ENCODE peak calls at places on chromosomes 12 and 14, in five cellular contexts. J is epithelial cell of esophagus, H is IMR-90, Q is nephron progenitor cell, N is HCT116. R is an unnamed sample.
A peak's percentile ranks its signal among the peaks of the same experiment; 100 is the strongest.

GRCh38 chr12:120722784-120723183 is 2.8 kb upstream of the ACADS start:
- DNase-seq in N (no peak), Q (no peak), H (no peak), J (no peak), R (no peak)

GRCh38 chr14:81323621-81324400 is 76.3 kb downstream of the STON2 start:
- DNase-seq in N (peak; percentile 36), H (no peak), Q (peak; percentile 52), J (peak; percentile 95), R (peak; percentile 46)

GRCh38 chr12:130613131-130613530 is 103.0 kb downstream of the RIMBP2 start:
- DNase-seq in J (no peak), H (no peak), Q (no peak), N (no peak), R (no peak)

GRCh38 chr14:90705052-90705392 is 111.2 kb downstream of the TTC7B start:
- DNase-seq in Q (no peak), N (no peak), H (no peak), J (no peak), R (no peak)

GRCh38 chr14:52048641-52049204 is 20.1 kb downstream of the NID2 start:
- DNase-seq in J (no peak), H (no peak), N (no peak), Q (no peak), R (no peak)

GRCh38 chr14:38003746-38004609 is 203.7 kb upstream of the SSTR1 start:
- DNase-seq in N (no peak), H (no peak), J (no peak), Q (no peak), R (no peak)

GRCh38 chr12:85329913-85330312 is 49.9 kb downstream of the ALX1 start:
- DNase-seq in Q (no peak), N (no peak), J (no peak), H (no peak), R (no peak)

GRCh38 chr12:23433121-23433520 is 516.3 kb downstream of the SOX5 start:
- DNase-seq in J (no peak), N (no peak), H (no peak), Q (no peak), R (no peak)

GRCh38 chr12:104132351-104132956 is 5.6 kb downstream of the NFYB start:
- DNase-seq in N (no peak), J (no peak), Q (no peak), H (no peak), R (no peak)

GRCh38 chr12:118334939-118335567 is 37.7 kb downstream of the TAOK3 start:
- DNase-seq in J (no peak), Q (no peak), H (no peak), N (no peak), R (no peak)

GRCh38 chr14:61140872-61141271 is 140.3 kb downstream of the TMEM30B start:
- DNase-seq in N (peak; percentile 29), Q (no peak), H (peak; percentile 96), J (peak; percentile 54), R (no peak)

GRCh38 chr12:56158926-56159461 is 835 bp downstream of the MYL6 start:
- DNase-seq in Q (peak; percentile 50), J (peak; percentile 80), H (peak; percentile 58), N (no peak), R (no peak)

GRCh38 chr14:69055973-69056372 is 76.9 kb upstream of the ACTN1 start:
- DNase-seq in J (no peak), N (no peak), Q (no peak), H (no peak), R (no peak)

GRCh38 chr14:55582741-55583140 is 2.7 kb downstream of the KTN1 start:
- DNase-seq in H (no peak), Q (no peak), N (no peak), J (no peak), R (no peak)

GRCh38 chr12:131701705-131702572 is 9.0 kb upstream of the SFSWAP start:
- DNase-seq in J (no peak), H (no peak), N (no peak), Q (no peak), R (no peak)

GRCh38 chr14:31360919-31361662 is 59.3 kb downstream of the HEATR5A start:
- DNase-seq in Q (no peak), H (peak; percentile 64), J (peak; percentile 83), N (no peak), R (no peak)

GRCh38 chr14:82565825-82566224 is 1032.2 kb upstream of the SEL1L start:
- DNase-seq in J (no peak), Q (no peak), H (no peak), N (no peak), R (no peak)

DNA sequence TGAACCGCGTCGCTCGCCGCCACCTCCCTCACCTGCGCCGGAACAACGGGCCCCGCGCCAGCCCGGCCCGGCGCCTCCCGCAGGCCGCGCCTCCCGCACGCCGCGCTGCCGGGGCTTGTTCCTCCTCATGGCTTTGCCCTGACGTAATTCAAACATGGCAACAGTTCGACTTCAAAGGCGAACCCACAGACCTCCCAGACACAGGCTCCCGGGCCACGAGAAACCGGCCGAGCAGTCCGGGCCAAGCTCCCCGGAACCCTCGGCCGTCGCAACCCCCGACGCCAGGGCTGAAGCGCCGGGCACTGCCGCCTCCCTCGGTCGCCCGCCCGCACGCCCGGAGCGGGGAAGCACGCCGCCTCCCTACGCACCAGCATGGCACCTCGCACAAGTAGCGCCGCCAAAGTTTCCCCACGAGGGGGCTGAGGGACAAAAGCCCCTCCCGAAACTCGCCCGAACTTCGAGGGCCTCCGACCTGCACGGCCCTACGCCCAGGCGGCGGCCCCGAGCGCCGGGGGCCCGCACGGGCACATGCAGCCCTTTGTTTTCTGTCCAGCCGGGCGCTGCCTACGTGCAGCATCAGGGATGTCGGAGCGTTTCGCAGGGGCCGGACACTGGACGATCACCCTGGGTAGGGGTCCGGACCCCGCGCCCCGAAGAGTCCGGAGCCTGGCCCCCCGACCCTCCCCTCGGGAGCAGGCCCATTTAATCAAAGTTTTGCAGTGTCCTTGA is 1.7 kb downstream of the SINHCAF start:
- DNase-seq in J (peak; percentile 90), N (peak; percentile 63), Q (peak; percentile 63), H (peak; percentile 73), R (peak; percentile 59)
- TF ChIP-seq CTCF in J (no peak), N (peak; percentile 2), Q (no peak), H (no peak), R (peak; percentile 30)

GRCh38 chr14:105528197-105528858 is 1.9 kb downstream of the TMEM121 start:
- DNase-seq in Q (peak; percentile 86), N (no peak), J (peak; percentile 70), H (peak; percentile 62), R (peak; percentile 84)
- TF ChIP-seq CTCF in Q (peak; percentile 67), N (peak; percentile 81), J (peak; percentile 49), H (peak; percentile 94), R (peak; percentile 74)

DNA sequence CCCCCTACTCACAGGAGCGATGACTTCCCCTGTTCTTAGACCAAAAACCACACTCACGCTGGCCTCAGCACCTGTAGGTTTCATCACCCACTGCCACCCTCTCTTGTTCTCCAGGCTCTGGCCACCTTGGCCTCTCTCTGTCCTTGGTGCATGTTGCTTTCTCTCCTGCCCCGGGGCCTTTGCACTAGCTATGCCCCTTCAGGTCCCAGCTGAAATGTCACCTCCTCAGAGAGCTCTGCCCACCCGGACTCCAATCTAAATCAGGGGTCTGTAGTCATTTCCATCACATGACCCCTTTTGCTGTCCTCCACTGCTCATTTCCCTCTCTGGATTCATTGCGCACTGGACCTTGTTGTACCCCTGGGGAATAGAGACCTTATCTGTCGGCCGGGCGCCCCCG is 8.2 kb upstream of the TRPV4 start:
- DNase-seq in J (no peak), H (no peak), Q (no peak), N (no peak), R (no peak)
- TF ChIP-seq CTCF in J (no peak), H (no peak), Q (no peak), N (peak; percentile 21), R (no peak)

GRCh38 chr14:70893842-70894237 is 13.4 kb upstream of the PCNX1 start:
- DNase-seq in Q (no peak), J (no peak), N (no peak), H (no peak), R (no peak)

GRCh38 chr14:70896317-70896716 is 10.9 kb upstream of the PCNX1 start:
- DNase-seq in J (no peak), N (no peak), Q (no peak), H (no peak), R (no peak)

GRCh38 chr14:70896981-70897380 is 10.3 kb upstream of the PCNX1 start:
- DNase-seq in J (peak; percentile 46), H (no peak), Q (no peak), N (no peak), R (no peak)

GRCh38 chr14:70893062-70893841 is 14.0 kb upstream of the PCNX1 start:
- DNase-seq in H (no peak), Q (no peak), J (no peak), N (no peak), R (no peak)

DNA sequence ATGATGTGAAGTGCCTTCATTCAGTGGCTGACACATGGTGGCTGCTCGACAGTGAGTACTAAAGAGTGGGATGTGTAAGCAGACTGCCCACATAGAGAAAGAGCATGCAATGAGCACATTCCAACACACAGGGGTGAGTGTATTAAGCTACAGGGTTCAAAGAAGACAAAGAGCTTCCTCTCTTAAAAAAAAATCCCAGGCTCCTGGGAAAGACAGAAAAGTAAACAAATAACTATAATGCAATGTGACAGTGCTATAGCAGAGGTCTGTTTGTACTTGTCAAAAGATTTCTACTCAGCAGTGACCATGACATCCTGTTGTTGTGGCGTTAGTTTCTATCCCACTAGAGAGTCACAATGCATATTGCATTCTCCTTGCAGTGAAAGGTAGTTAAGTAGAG is 12.4 kb upstream of the PCNX1 start:
- DNase-seq in Q (no peak), J (peak; percentile 69), H (peak; percentile 59), N (no peak), R (no peak)
- TF ChIP-seq CTCF in Q (no peak), J (no peak), H (no peak), N (no peak), R (no peak)

GRCh38 chr12:53172352-53172751 is 8.2 kb upstream of the ZNF740 start:
- DNase-seq in Q (no peak), H (peak; percentile 81), J (peak; percentile 26), N (no peak), R (no peak)

GRCh38 chr12:53170245-53170644 is 10.3 kb upstream of the ZNF740 start:
- DNase-seq in J (no peak), H (no peak), N (no peak), Q (no peak), R (no peak)

GRCh38 chr12:53169644-53170043 is 10.9 kb upstream of the ZNF740 start:
- DNase-seq in Q (no peak), J (no peak), N (no peak), H (no peak), R (no peak)

GRCh38 chr12:53171725-53172329 is 8.7 kb upstream of the ZNF740 start:
- DNase-seq in J (no peak), N (no peak), H (no peak), Q (no peak), R (no peak)

GRCh38 chr12:53170876-53171724 is 9.4 kb upstream of the ZNF740 start:
- DNase-seq in Q (no peak), N (no peak), J (no peak), H (no peak), R (no peak)
- TF ChIP-seq CTCF in Q (no peak), N (no peak), J (no peak), H (no peak), R (no peak)

DNA sequence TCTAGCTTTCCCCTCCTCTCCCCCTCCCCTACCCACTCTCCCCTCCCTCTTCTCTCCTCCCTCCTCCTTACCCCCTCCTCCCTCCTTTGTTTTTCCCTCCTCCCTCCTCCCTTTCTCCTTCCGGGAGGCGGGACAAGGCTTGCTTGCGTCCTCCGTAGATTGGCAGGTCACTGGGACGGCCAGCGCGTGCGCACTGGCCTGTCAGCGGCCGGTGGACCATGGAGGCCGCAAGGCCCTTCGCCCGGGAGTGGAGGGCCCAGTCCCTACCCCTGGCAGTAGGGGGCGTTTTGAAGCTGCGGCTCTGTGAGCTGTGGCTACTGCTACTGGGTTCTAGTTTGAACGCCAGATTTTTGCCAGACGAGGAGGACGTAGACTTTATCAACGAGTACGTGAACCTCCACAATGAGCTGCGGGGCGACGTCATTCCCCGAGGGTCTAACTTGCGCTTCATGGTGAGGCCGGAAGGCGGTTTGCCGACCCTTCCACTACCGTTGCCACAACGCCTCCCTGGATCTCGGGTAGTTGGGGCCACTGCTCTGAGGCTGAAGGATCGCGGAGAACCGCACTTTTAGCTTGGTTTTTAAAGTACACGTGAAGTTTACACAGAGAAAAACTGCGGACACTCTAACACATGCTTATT is at the start of gene GLIPR1L2:
- DNase-seq in J (peak; percentile 97), N (peak; percentile 98), H (peak; percentile 97), Q (peak; percentile 87), R (peak; percentile 96)
- TF ChIP-seq CTCF in J (peak; percentile 85), N (peak; percentile 94), H (peak; percentile 91), Q (peak; percentile 63), R (peak; percentile 69)

R was measured in endothelial cell.